ENCODE peak calls at places on chromosomes 13 and 19, in four cellular contexts. D, Q, E and J are unnamed samples.

GRCh38 chr13:73364706-73365105 is 305.9 kb downstream of the KLF5 start:
- DNase-seq in E (no peak), D (no peak), Q (no peak), J (no peak)

GRCh38 chr19:16736709-16737108 is 17.1 kb downstream of the NWD1 start:
- DNase-seq in E (no peak), D (no peak), Q (no peak), J (no peak)

GRCh38 chr13:79986890-79987289 is 354.0 kb downstream of the SPRY2 start:
- DNase-seq in E (no peak), Q (no peak), D (no peak), J (no peak)

GRCh38 chr13:113403255-113404104 is 39.5 kb upstream of the GRTP1 start:
- DNase-seq in Q (no peak), E (no peak), D (no peak), J (no peak)

GRCh38 chr19:1136201-1136600 is 32.4 kb downstream of the GPX4 start:
- DNase-seq in D (no peak), E (no peak), Q (no peak), J (no peak)

GRCh38 chr13:37418490-37418889 is 180.1 kb downstream of the POSTN start:
- DNase-seq in D (no peak), E (no peak), Q (no peak), J (no peak)

GRCh38 chr19:49475995-49476880 is 2.2 kb downstream of the FLT3LG start:
- DNase-seq in Q (peak; percentile 90), E (peak; percentile 69), D (no peak), J (no peak)

GRCh38 chr19:58002384-58003152 is at the start of gene ZNF606:
- DNase-seq in Q (peak; percentile 88), E (peak; percentile 83), D (peak; percentile 70), J (peak; percentile 26)

GRCh38 chr13:53197424-53197823 is 168.8 kb downstream of the OLFM4 start:
- DNase-seq in E (no peak), Q (no peak), D (no peak), J (no peak)

GRCh38 chr13:31350560-31350959 is 150.8 kb downstream of the B3GLCT start:
- DNase-seq in D (no peak), Q (no peak), E (no peak), J (no peak)

GRCh38 chr19:1009043-1009975 is 9.1 kb downstream of the GRIN3B start:
- DNase-seq in Q (no peak), E (no peak), D (no peak), J (no peak)

GRCh38 chr19:13906525-13906904 is 514 bp downstream of the CC2D1A start:
- DNase-seq in E (no peak), D (no peak), Q (no peak), J (no peak)

GRCh38 chr13:109715902-109716301 is 70.5 kb downstream of the IRS2 start:
- DNase-seq in E (no peak), D (no peak), Q (no peak), J (no peak)

GRCh38 chr19:13428352-13428751 is 77.9 kb downstream of the CACNA1A start:
- DNase-seq in Q (peak; percentile 25), E (no peak), D (no peak), J (no peak)

GRCh38 chr13:38590796-38591507 is 95.9 kb upstream of the FREM2 start:
- DNase-seq in D (no peak), E (no peak), Q (no peak), J (no peak)